ENCODE peak calls at places on chromosomes 6 and 20, in six cellular contexts. K, F, R, S, P and L are unnamed samples.

GRCh38 chr6:118551063-118551672 is 3.1 kb downstream of the PLN start:
- DNase-seq in R (peak; percentile 70), S (no peak), K (no peak), P (no peak), F (no peak), L (peak; percentile 28)

GRCh38 chr6:157521665-157522335 is 140.8 kb downstream of the ZDHHC14 start:
- DNase-seq in K (no peak), F (no peak), P (no peak), R (no peak), S (no peak), L (no peak)

GRCh38 chr6:11043961-11044711 is at the start of gene ELOVL2:
- DNase-seq in S (no peak), R (peak; percentile 68), K (no peak), F (no peak), P (peak; percentile 10), L (no peak)

GRCh38 chr6:44824567-44824966 is 437.1 kb downstream of the CDC5L start:
- DNase-seq in P (no peak), R (no peak), F (no peak), S (no peak), K (no peak), L (no peak)

GRCh38 chr6:136149311-136149710 is 100.8 kb downstream of the MTFR2 start:
- DNase-seq in P (no peak), R (peak; percentile 36), K (no peak), F (no peak), S (no peak), L (no peak)

GRCh38 chr20:49562341-49563014 is 5.5 kb downstream of the PTGIS start:
- DNase-seq in S (peak; percentile 81), F (no peak), R (peak; percentile 97), K (peak; percentile 49), P (no peak), L (peak; percentile 86)

GRCh38 chr20:11796041-11796440 is 121.7 kb upstream of the BTBD3 start:
- DNase-seq in R (no peak), P (no peak), S (no peak), F (no peak), K (no peak), L (no peak)

GRCh38 chr6:30820196-30820595 is 64.1 kb upstream of the DDR1 start:
- DNase-seq in P (no peak), K (peak; percentile 79), S (no peak), F (no peak), R (peak; percentile 89), L (peak; percentile 81)

GRCh38 chr20:25087186-25087929 is 5.4 kb upstream of the VSX1 start:
- DNase-seq in R (no peak), S (no peak), K (no peak), P (no peak), F (no peak), L (no peak)

GRCh38 chr20:14264869-14265268 is 72.5 kb downstream of the FLRT3 start:
- DNase-seq in K (no peak), R (peak; percentile 50), P (no peak), F (no peak), S (no peak), L (no peak)

GRCh38 chr6:170162771-170163404 is 128.0 kb downstream of the DLL1 start:
- DNase-seq in P (no peak), K (no peak), F (no peak), R (no peak), S (no peak), L (no peak)

GRCh38 chr6:47769951-47770350 is 11.9 kb upstream of the OPN5 start:
- DNase-seq in S (no peak), K (no peak), F (no peak), P (no peak), R (no peak), L (no peak)

GRCh38 chr6:111793711-111794111 is 79.5 kb downstream of the FYN start:
- DNase-seq in P (no peak), F (peak; percentile 47), R (no peak), S (no peak), K (no peak), L (no peak)

GRCh38 chr20:40704828-40705227 is 15.8 kb upstream of the MAFB start:
- DNase-seq in F (no peak), R (peak; percentile 37), P (no peak), S (no peak), K (no peak), L (no peak)

GRCh38 chr6:154390034-154390433 is 33.4 kb upstream of the IPCEF1 start:
- DNase-seq in F (no peak), S (no peak), R (no peak), K (no peak), P (no peak), L (no peak)

GRCh38 chr6:104638841-104639290 is 220.9 kb downstream of the HACE1 start:
- DNase-seq in F (no peak), S (no peak), K (no peak), R (no peak), P (no peak), L (no peak)

GRCh38 chr6:150204705-150205472 is 62.0 kb downstream of the PPP1R14C start:
- DNase-seq in P (no peak), S (no peak), R (no peak), K (no peak), F (no peak), L (no peak)

GRCh38 chr20:37651932-37652331 is 41.9 kb upstream of the CTNNBL1 start:
- DNase-seq in P (peak; percentile 19), F (no peak), K (no peak), S (peak; percentile 49), R (peak; percentile 30), L (no peak)

GRCh38 chr20:3687655-3688054 is 5.8 kb upstream of the ADAM33 start:
- DNase-seq in S (no peak), P (no peak), F (no peak), R (peak; percentile 82), K (no peak), L (peak; percentile 53)

GRCh38 chr20:32206383-32207210 is 946 bp downstream of the PLAGL2 start:
- DNase-seq in S (no peak), F (no peak), P (no peak), K (no peak), R (no peak), L (no peak)

GRCh38 chr6:101422811-101423210 is 29.3 kb downstream of the GRIK2 start:
- DNase-seq in P (no peak), S (no peak), F (no peak), K (no peak), R (peak; percentile 2), L (no peak)

GRCh38 chr6:45654673-45655072 is 276.9 kb upstream of the SUPT3H start:
- DNase-seq in F (no peak), K (no peak), P (no peak), R (peak; percentile 43), S (no peak), L (no peak)

GRCh38 chr6:14055541-14055940 is 62.0 kb upstream of the CD83 start:
- DNase-seq in S (no peak), K (no peak), R (no peak), P (no peak), F (no peak), L (no peak)

GRCh38 chr20:23270427-23270911 is 80.1 kb upstream of the NXT1 start:
- DNase-seq in S (peak; percentile 28), R (peak; percentile 54), K (no peak), P (no peak), F (no peak), L (no peak)

GRCh38 chr6:116278853-116279231 is 888 bp downstream of the TSPYL1 start:
- DNase-seq in R (no peak), F (no peak), K (peak; percentile 52), P (no peak), S (peak; percentile 61), L (no peak)

GRCh38 chr6:149049230-149049629 is 268.3 kb upstream of the TAB2 start:
- DNase-seq in K (no peak), P (no peak), F (no peak), R (no peak), S (no peak), L (no peak)

GRCh38 chr6:157276731-157277130 is 46.6 kb downstream of the TMEM242 start:
- DNase-seq in R (no peak), S (no peak), F (no peak), P (no peak), K (no peak), L (no peak)

GRCh38 chr6:108526739-108527174 is 34.0 kb upstream of the FOXO3 start:
- DNase-seq in S (no peak), R (peak; percentile 65), P (no peak), F (no peak), K (no peak), L (peak; percentile 25)

GRCh38 chr6:30207619-30208295 is 5.4 kb downstream of the TRIM26 start:
- DNase-seq in S (no peak), K (peak; percentile 66), P (no peak), R (peak; percentile 50), F (no peak), L (no peak)

GRCh38 chr20:38225900-38226263 is 34.7 kb downstream of the KIAA1755 start:
- DNase-seq in K (no peak), R (peak; percentile 39), S (no peak), P (no peak), F (no peak), L (no peak)

GRCh38 chr6:26554669-26555504 is 16.7 kb downstream of the HMGN4 start:
- DNase-seq in R (peak; percentile 80), F (peak; percentile 44), P (peak; percentile 58), S (no peak), K (peak; percentile 50), L (peak; percentile 13)

GRCh38 chr6:95133578-95133977 is 443.8 kb upstream of the MANEA start:
- DNase-seq in F (no peak), R (no peak), K (no peak), P (no peak), S (no peak), L (no peak)

GRCh38 chr6:149884215-149884614 is 13.7 kb downstream of the RAET1E start:
- DNase-seq in K (no peak), R (peak; percentile 68), P (no peak), F (no peak), S (no peak), L (no peak)

GRCh38 chr6:116012471-116012949 is 48.2 kb downstream of the FRK start:
- DNase-seq in F (no peak), K (no peak), S (no peak), R (peak; percentile 36), P (no peak), L (no peak)